ENCODE peak calls at places on chromosomes 2 and 18, in seven cellular contexts. I is BJ, Z is uterus, V is tibial artery, C is transverse colon, Y is A549, M is adrenal gland. K is an unnamed sample.

GRCh38 chr2:75317801-75318200 is 118.5 kb upstream of the TACR1 start:
- DNase-seq in I (no peak), Z (no peak), V (no peak), C (no peak), Y (no peak), M (no peak), K (no peak)

GRCh38 chr2:99659874-99660273 is 170.1 kb upstream of the REV1 start:
- DNase-seq in I (no peak), Z (peak), V (no peak), C (no peak), Y (no peak), M (peak), K (peak)

GRCh38 chr18:32032609-32033008 is 14.0 kb downstream of the RNF125 start:
- DNase-seq in I (no peak), Z (no peak), V (no peak), C (no peak), Y (no peak), M (no peak), K (no peak)

GRCh38 chr2:72925328-72925943 is 8.1 kb downstream of the EMX1 start:
- DNase-seq in I (no peak), Z (peak), V (peak), C (no peak), Y (no peak), M (no peak), K (no peak)

GRCh38 chr18:74534981-74535649 is 815 bp downstream of the CNDP1 start:
- DNase-seq in I (no peak), Z (no peak), V (peak), C (peak), Y (no peak), M (no peak), K (no peak)

GRCh38 chr2:202335791-202336467 is 40.2 kb upstream of the BMPR2 start:
- DNase-seq in I (no peak), Z (no peak), V (no peak), C (no peak), Y (no peak), M (no peak), K (peak)

GRCh38 chr18:48882379-48882778 is 68.4 kb downstream of the SMAD7 start:
- DNase-seq in I (no peak), Z (no peak), V (no peak), C (no peak), Y (no peak), M (no peak), K (no peak)

GRCh38 chr2:217654173-217654572 is 348.6 kb downstream of the TNS1 start:
- DNase-seq in I (no peak), Z (no peak), V (no peak), C (no peak), Y (no peak), M (no peak), K (no peak)

GRCh38 chr2:232533944-232534710 is 5.4 kb upstream of the CHRNG start:
- DNase-seq in I (no peak), Z (no peak), V (no peak), C (no peak), Y (no peak), M (no peak), K (peak)

GRCh38 chr2:210086292-210086691 is 83.9 kb downstream of the RPE start:
- DNase-seq in I (no peak), Z (no peak), V (no peak), C (no peak), Y (no peak), M (no peak), K (peak)

GRCh38 chr2:11559066-11559785 is 25.4 kb downstream of the GREB1 start:
- DNase-seq in I (no peak), Z (peak), V (peak), C (no peak), Y (no peak), M (no peak), K (no peak)

GRCh38 chr2:52810460-52810859 is 957.1 kb upstream of the CHAC2 start:
- DNase-seq in I (no peak), Z (no peak), V (no peak), C (no peak), Y (peak), M (no peak), K (peak)
- TF ChIP-seq CTCF in I (no peak), Z (no peak), V (no peak), C (no peak), Y (peak), M (peak), K (peak)

DNA sequence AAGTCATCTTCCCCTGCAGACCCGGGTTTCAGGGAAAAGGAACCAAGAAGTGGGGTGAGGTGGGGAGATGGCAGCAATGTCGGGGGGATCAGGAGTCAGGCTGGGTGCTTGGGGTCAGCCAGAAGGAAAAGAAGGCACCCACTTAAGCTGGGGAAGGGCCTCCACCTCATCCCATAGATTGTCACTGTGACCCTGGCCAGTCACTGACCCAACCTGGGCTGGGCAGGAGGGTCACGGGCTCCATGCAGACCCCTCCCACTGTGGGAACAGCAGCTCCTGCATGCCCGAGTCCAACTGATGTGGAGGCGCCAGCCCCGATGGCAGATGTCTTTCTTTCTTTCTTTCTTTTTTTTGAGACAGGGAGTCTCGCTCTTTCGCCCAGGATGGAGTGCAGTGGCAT is 53.6 kb upstream of the HAAO start:
- DNase-seq in I (no peak), Z (peak), V (peak), C (no peak), Y (no peak), M (no peak), K (no peak)
- H3K4me3 ChIP-seq in I (no peak), Z (no peak), V (no peak), C (no peak), Y (no peak), M (no peak), K (no peak)

GRCh38 chr2:231359948-231360347 is 35.6 kb upstream of the B3GNT7 start:
- DNase-seq in I (no peak), Z (no peak), V (peak), C (peak), Y (no peak), M (no peak), K (no peak)

GRCh38 chr2:231360881-231361294 is 34.6 kb upstream of the B3GNT7 start:
- DNase-seq in I (no peak), Z (no peak), V (peak), C (peak), Y (no peak), M (peak), K (no peak)

GRCh38 chr2:231359484-231359883 is 36.0 kb upstream of the B3GNT7 start:
- DNase-seq in I (no peak), Z (no peak), V (peak), C (no peak), Y (no peak), M (no peak), K (no peak)

GRCh38 chr2:231361701-231362588 is 33.6 kb upstream of the B3GNT7 start:
- DNase-seq in I (no peak), Z (no peak), V (peak), C (peak), Y (no peak), M (peak), K (no peak)

GRCh38 chr2:231360401-231360800 is 35.1 kb upstream of the B3GNT7 start:
- DNase-seq in I (no peak), Z (no peak), V (peak), C (no peak), Y (no peak), M (no peak), K (no peak)
- TF ChIP-seq CTCF in I (no peak), Z (no peak), V (no peak), C (no peak), Y (no peak), M (no peak), K (no peak)

DNA sequence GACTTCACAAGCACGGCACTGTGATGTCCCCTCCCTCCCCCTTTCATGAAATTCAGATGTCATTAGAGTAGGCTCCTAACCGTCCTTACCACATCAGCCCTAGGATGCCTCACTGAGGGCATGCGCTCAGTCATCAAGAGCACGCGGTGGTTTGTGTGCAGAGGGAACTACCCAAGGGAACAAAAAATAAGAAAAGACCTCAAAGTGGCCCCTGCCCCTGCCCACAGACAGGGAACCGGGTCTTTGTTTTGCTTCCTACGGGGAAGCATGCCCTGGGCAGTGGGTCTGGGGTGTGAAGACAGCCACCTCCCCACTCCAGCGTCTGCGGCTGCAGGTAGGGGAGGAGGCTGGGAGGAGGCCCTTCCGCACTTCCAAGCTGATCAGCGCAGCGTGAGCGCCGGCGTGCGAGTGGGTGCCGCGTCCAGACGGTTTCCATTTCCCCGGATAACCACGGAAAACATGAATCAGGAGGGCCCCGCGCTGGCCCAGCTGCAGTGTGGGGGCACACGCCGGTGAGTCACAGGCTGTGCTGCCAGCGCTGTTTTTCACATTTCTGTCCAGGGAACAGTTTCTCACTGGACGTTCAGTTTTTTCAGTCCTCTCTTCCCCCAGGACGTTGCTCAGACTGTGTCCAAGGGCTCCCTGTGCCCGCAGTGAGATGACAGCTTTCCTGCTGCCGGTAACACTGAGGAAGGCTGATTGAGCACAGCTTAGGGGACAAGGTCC is 70.6 kb downstream of the COPS8 start:
- DNase-seq in I (peak), Z (peak), V (peak), C (peak), Y (no peak), M (no peak), K (peak)
- H3K4me3 ChIP-seq in I (no peak), Z (no peak), V (peak), C (no peak), Y (no peak), M (no peak), K (peak)

DNA sequence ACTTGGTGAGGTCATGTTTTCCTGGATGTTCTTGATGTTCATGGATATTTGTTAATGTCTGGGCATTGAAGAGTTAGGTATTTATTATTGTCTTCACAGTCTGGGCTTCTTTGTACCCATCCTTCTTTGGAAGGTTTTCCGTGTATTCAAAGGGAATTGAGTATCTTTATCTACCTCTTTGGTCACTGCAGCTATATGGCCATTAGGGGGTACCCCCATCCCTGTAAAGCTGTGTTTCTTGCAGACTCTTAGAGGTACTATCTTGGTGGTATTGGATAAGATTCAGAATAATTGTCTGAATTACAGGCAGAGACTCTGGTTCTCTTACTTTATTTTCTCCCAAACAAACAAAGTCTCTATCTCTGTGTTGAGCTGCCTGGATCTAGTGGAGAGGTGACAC is 401.6 kb upstream of the FSIP2 start:
- DNase-seq in I (no peak), Z (no peak), V (no peak), C (no peak), Y (no peak), M (no peak), K (no peak)
- TF ChIP-seq CTCF in I (no peak), Z (no peak), V (no peak), C (no peak), Y (no peak), M (no peak), K (no peak)

K was measured in astrocyte of the spinal cord.